ENCODE peak calls at places on chromosome 4, in six cellular contexts. Z is NCI-H187, I is caudate nucleus, Y is neuronal stem cell, V is lower leg skin, J is Peyer's patch. A is an unnamed sample.

GRCh38 chr4:124061413-124061812 is 651.1 kb downstream of the ANKRD50 start:
- DNase-seq in Z (no peak), I (no peak), Y (no peak), V (no peak), J (no peak), A (no peak)

GRCh38 chr4:76626686-76627465 is 191.8 kb downstream of the SHROOM3 start:
- DNase-seq in Z (no peak), I (no peak), Y (no peak), V (no peak), J (no peak), A (no peak)

GRCh38 chr4:100954048-100954447 is 393.3 kb downstream of the PPP3CA start:
- DNase-seq in Z (no peak), I (no peak), Y (no peak), V (no peak), J (no peak), A (no peak)

GRCh38 chr4:38268837-38269236 is 308.6 kb downstream of the PTTG2 start:
- DNase-seq in Z (no peak), I (no peak), Y (no peak), V (no peak), J (no peak), A (no peak)

GRCh38 chr4:107600993-107601392 is 119.0 kb downstream of the PAPSS1 start:
- DNase-seq in Z (no peak), I (no peak), Y (no peak), V (no peak), J (no peak), A (no peak)

GRCh38 chr4:108763226-108763593 is 357 bp upstream of the ETNPPL start:
- DNase-seq in Z (no peak), I (no peak), Y (no peak), V (no peak), J (no peak), A (no peak)

GRCh38 chr4:26388671-26389070 is 67.9 kb downstream of the RBPJ start:
- DNase-seq in Z (no peak), I (no peak), Y (no peak), V (no peak), J (no peak), A (no peak)

GRCh38 chr4:74543247-74543670 is 98.3 kb downstream of the AREG start:
- DNase-seq in Z (no peak), I (no peak), Y (no peak), V (no peak), J (peak), A (no peak)

GRCh38 chr4:178738026-178738425 is 1295.8 kb upstream of the AGA start:
- DNase-seq in Z (no peak), I (no peak), Y (no peak), V (no peak), J (no peak), A (no peak)

GRCh38 chr4:625631-626031 is 258 bp downstream of the PDE6B start:
- DNase-seq in Z (no peak), I (no peak), Y (no peak), V (no peak), J (no peak), A (no peak)

A was measured in ureter.